ENCODE peak calls at places on chromosomes 3 and 15, in four cellular contexts. One of them, this sample, is unnamed.

GRCh38 chr15:71781179-71781964 is 29.0 kb upstream of the NR2E3 start:
- DNase-seq in H1: no peak
- DNase-seq in GM12878: peak
- DNase-seq in HepG2: no peak
- DNase-seq in this sample: no peak

GRCh38 chr3:125556314-125556713 is 36.3 kb upstream of the SNX4 start:
- DNase-seq in H1: no peak
- DNase-seq in GM12878: no peak
- DNase-seq in HepG2: no peak
- DNase-seq in this sample: no peak

GRCh38 chr15:38130739-38131498 is 121.7 kb upstream of the SPRED1 start:
- DNase-seq in H1: no peak
- DNase-seq in GM12878: peak
- DNase-seq in HepG2: no peak
- DNase-seq in this sample: no peak

GRCh38 chr3:197711973-197712707 is 24.6 kb downstream of the RUBCN start:
- DNase-seq in H1: peak
- DNase-seq in GM12878: peak
- DNase-seq in HepG2: peak
- DNase-seq in this sample: peak

GRCh38 chr3:133891662-133892389 is 3.9 kb downstream of the RAB6B start:
- DNase-seq in H1: no peak
- DNase-seq in GM12878: no peak
- DNase-seq in HepG2: no peak
- DNase-seq in this sample: no peak

GRCh38 chr3:15436246-15436645 is 8.8 kb downstream of the EAF1 start:
- DNase-seq in H1: no peak
- DNase-seq in GM12878: no peak
- DNase-seq in HepG2: no peak
- DNase-seq in this sample: no peak

GRCh38 chr15:66951976-66952375 is 113.4 kb upstream of the SMAD3 start:
- DNase-seq in H1: no peak
- DNase-seq in GM12878: no peak
- DNase-seq in HepG2: no peak
- DNase-seq in this sample: no peak

GRCh38 chr3:159252772-159253384 is 451.0 kb downstream of the MFSD1 start:
- DNase-seq in H1: no peak
- DNase-seq in GM12878: peak
- DNase-seq in HepG2: peak
- DNase-seq in this sample: peak

GRCh38 chr15:70936326-70936725 is 43.7 kb downstream of the LRRC49 start:
- DNase-seq in H1: no peak
- DNase-seq in GM12878: no peak
- DNase-seq in HepG2: no peak
- DNase-seq in this sample: no peak

GRCh38 chr3:4597204-4597985 is 104.2 kb downstream of the ITPR1 start:
- DNase-seq in H1: no peak
- DNase-seq in GM12878: no peak
- DNase-seq in HepG2: no peak
- DNase-seq in this sample: no peak

GRCh38 chr15:31605467-31605931 is 278.9 kb downstream of the KLF13 start:
- DNase-seq in H1: no peak
- DNase-seq in GM12878: no peak
- DNase-seq in HepG2: no peak
- DNase-seq in this sample: no peak

GRCh38 chr3:159787191-159787590 is 201.4 kb upstream of the IL12A start:
- DNase-seq in H1: no peak
- DNase-seq in GM12878: no peak
- DNase-seq in HepG2: peak
- DNase-seq in this sample: no peak

GRCh38 chr15:46344115-46344749 is 709.4 kb downstream of the SQOR start:
- DNase-seq in H1: no peak
- DNase-seq in GM12878: no peak
- DNase-seq in HepG2: no peak
- DNase-seq in this sample: no peak

GRCh38 chr3:15299036-15299435 is 33.4 kb downstream of the SH3BP5 start:
- DNase-seq in H1: no peak
- DNase-seq in GM12878: no peak
- DNase-seq in HepG2: no peak
- DNase-seq in this sample: peak

GRCh38 chr3:46979958-46980497 is 562 bp downstream of the NBEAL2 start:
- DNase-seq in H1: no peak
- DNase-seq in GM12878: no peak
- DNase-seq in HepG2: no peak
- DNase-seq in this sample: no peak

GRCh38 chr3:87634426-87634825 is 358.0 kb upstream of the POU1F1 start:
- DNase-seq in H1: no peak
- DNase-seq in GM12878: no peak
- DNase-seq in HepG2: no peak
- DNase-seq in this sample: no peak

GRCh38 chr3:30962493-30962892 is 68.0 kb upstream of the GADL1 start:
- DNase-seq in H1: no peak
- DNase-seq in GM12878: no peak
- DNase-seq in HepG2: no peak
- DNase-seq in this sample: no peak

GRCh38 chr15:96046620-96047240 is 283.8 kb upstream of the NR2F2 start:
- DNase-seq in H1: no peak
- DNase-seq in GM12878: no peak
- DNase-seq in HepG2: no peak
- DNase-seq in this sample: no peak

GRCh38 chr3:128903501-128903900 is 24.1 kb downstream of the ACAD9 start:
- DNase-seq in H1: no peak
- DNase-seq in GM12878: no peak
- DNase-seq in HepG2: no peak
- DNase-seq in this sample: no peak

GRCh38 chr3:59127071-59127470 is 77.2 kb upstream of the CFAP20DC start:
- DNase-seq in H1: no peak
- DNase-seq in GM12878: no peak
- DNase-seq in HepG2: no peak
- DNase-seq in this sample: no peak

GRCh38 chr3:32313723-32314473 is 75.4 kb downstream of the CMTM8 start:
- DNase-seq in H1: no peak
- DNase-seq in GM12878: no peak
- DNase-seq in HepG2: no peak
- DNase-seq in this sample: no peak

GRCh38 chr3:160531311-160531710 is 34.1 kb downstream of the KPNA4 start:
- DNase-seq in H1: no peak
- DNase-seq in GM12878: no peak
- DNase-seq in HepG2: no peak
- DNase-seq in this sample: no peak

GRCh38 chr15:42085236-42085605 is 9.1 kb downstream of the PLA2G4D start:
- DNase-seq in H1: no peak
- DNase-seq in GM12878: no peak
- DNase-seq in HepG2: no peak
- DNase-seq in this sample: no peak

GRCh38 chr3:102053375-102053989 is 204.2 kb downstream of the NFKBIZ start:
- DNase-seq in H1: no peak
- DNase-seq in GM12878: no peak
- DNase-seq in HepG2: no peak
- DNase-seq in this sample: no peak

GRCh38 chr3:146781059-146781458 is 175.9 kb upstream of the PLSCR5 start:
- DNase-seq in H1: no peak
- DNase-seq in GM12878: no peak
- DNase-seq in HepG2: no peak
- DNase-seq in this sample: no peak

GRCh38 chr15:41286665-41287333 is 45.6 kb downstream of the OIP5 start:
- DNase-seq in H1: no peak
- DNase-seq in GM12878: no peak
- DNase-seq in HepG2: no peak
- DNase-seq in this sample: no peak

GRCh38 chr3:37731895-37732294 is 129.8 kb upstream of the CTDSPL start:
- DNase-seq in H1: no peak
- DNase-seq in GM12878: no peak
- DNase-seq in HepG2: no peak
- DNase-seq in this sample: no peak

GRCh38 chr3:128068156-128068620 is 16.0 kb downstream of the SEC61A1 start:
- DNase-seq in H1: no peak
- DNase-seq in GM12878: no peak
- DNase-seq in HepG2: peak
- DNase-seq in this sample: peak

GRCh38 chr3:40258555-40258954 is 51.0 kb upstream of the EIF1B start:
- DNase-seq in H1: peak
- DNase-seq in GM12878: no peak
- DNase-seq in HepG2: no peak
- DNase-seq in this sample: no peak

GRCh38 chr3:171453175-171453868 is 6.9 kb downstream of the TNIK start:
- DNase-seq in H1: no peak
- DNase-seq in GM12878: no peak
- DNase-seq in HepG2: no peak
- DNase-seq in this sample: peak

GRCh38 chr3:39193391-39193790 is 996 bp upstream of the XIRP1 start:
- DNase-seq in H1: no peak
- DNase-seq in GM12878: no peak
- DNase-seq in HepG2: no peak
- DNase-seq in this sample: no peak

GRCh38 chr3:181619897-181620296 is 91.8 kb upstream of the SOX2 start:
- DNase-seq in H1: no peak
- DNase-seq in GM12878: no peak
- DNase-seq in HepG2: no peak
- DNase-seq in this sample: no peak

GRCh38 chr15:77905301-77905920 is 172.1 kb downstream of the TBC1D2B start:
- DNase-seq in H1: no peak
- DNase-seq in GM12878: no peak
- DNase-seq in HepG2: no peak
- DNase-seq in this sample: no peak

GRCh38 chr3:132536442-132537153 is 60.5 kb upstream of the ACKR4 start:
- DNase-seq in H1: no peak
- DNase-seq in GM12878: no peak
- DNase-seq in HepG2: peak
- DNase-seq in this sample: peak

GRCh38 chr3:32421991-32422859 is 30.6 kb downstream of the CMTM7 start:
- DNase-seq in H1: no peak
- DNase-seq in GM12878: no peak
- DNase-seq in HepG2: no peak
- DNase-seq in this sample: no peak

GRCh38 chr3:15476378-15476777 is 45.1 kb downstream of the COLQ start:
- DNase-seq in H1: no peak
- DNase-seq in GM12878: no peak
- DNase-seq in HepG2: no peak
- DNase-seq in this sample: no peak

GRCh38 chr3:191269289-191270085 is 59.7 kb upstream of the CCDC50 start:
- DNase-seq in H1: no peak
- DNase-seq in GM12878: peak
- DNase-seq in HepG2: no peak
- DNase-seq in this sample: no peak

DNA sequence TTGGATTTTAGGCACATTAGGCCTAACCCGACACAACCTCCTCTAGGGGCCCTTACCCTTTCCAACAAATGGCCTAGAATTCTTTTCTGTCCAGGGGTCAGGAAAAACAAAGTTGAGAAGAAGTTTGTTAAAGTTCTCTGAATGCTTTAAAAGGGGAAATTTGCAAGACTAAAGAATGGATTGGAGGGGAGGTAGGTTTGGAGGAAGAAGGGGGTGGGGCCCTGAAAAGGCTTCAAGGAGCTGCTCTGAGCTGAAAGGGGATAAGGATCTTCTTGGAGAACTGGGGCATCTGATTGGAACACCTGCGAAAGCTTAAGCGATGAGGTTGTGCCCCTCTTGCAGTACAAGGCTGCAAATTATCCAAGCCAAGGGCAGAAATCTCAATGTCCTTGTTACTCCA is 3.9 kb upstream of the SENP2 start:
- DNase-seq in H1: peak
- DNase-seq in GM12878: no peak
- DNase-seq in HepG2: no peak
- DNase-seq in this sample: no peak
- TF ChIP-seq ATF2 in H1: no peak
- TF ChIP-seq ATF2 in GM12878: no peak
- TF ChIP-seq ATF2 in HepG2: no peak
- TF ChIP-seq ATF2 in this sample: no peak

GRCh38 chr3:43770426-43771103 is 79.8 kb downstream of the ABHD5 start:
- DNase-seq in H1: no peak
- DNase-seq in GM12878: no peak
- DNase-seq in HepG2: no peak
- DNase-seq in this sample: peak
- TF ChIP-seq EP300 in H1: no peak
- TF ChIP-seq EP300 in GM12878: no peak
- TF ChIP-seq EP300 in HepG2: no peak
- TF ChIP-seq EP300 in this sample: peak

GRCh38 chr15:68808091-68808490 is 12.6 kb downstream of the ANP32A start:
- DNase-seq in H1: no peak
- DNase-seq in GM12878: no peak
- DNase-seq in HepG2: no peak
- DNase-seq in this sample: no peak

GRCh38 chr15:68807249-68807648 is 13.4 kb downstream of the ANP32A start:
- DNase-seq in H1: no peak
- DNase-seq in GM12878: no peak
- DNase-seq in HepG2: no peak
- DNase-seq in this sample: no peak

GRCh38 chr15:68809517-68809916 is 11.2 kb downstream of the ANP32A start:
- DNase-seq in H1: no peak
- DNase-seq in GM12878: no peak
- DNase-seq in HepG2: no peak
- DNase-seq in this sample: no peak

GRCh38 chr15:68808770-68809169 is 11.9 kb downstream of the ANP32A start:
- DNase-seq in H1: no peak
- DNase-seq in GM12878: no peak
- DNase-seq in HepG2: no peak
- DNase-seq in this sample: no peak

DNA sequence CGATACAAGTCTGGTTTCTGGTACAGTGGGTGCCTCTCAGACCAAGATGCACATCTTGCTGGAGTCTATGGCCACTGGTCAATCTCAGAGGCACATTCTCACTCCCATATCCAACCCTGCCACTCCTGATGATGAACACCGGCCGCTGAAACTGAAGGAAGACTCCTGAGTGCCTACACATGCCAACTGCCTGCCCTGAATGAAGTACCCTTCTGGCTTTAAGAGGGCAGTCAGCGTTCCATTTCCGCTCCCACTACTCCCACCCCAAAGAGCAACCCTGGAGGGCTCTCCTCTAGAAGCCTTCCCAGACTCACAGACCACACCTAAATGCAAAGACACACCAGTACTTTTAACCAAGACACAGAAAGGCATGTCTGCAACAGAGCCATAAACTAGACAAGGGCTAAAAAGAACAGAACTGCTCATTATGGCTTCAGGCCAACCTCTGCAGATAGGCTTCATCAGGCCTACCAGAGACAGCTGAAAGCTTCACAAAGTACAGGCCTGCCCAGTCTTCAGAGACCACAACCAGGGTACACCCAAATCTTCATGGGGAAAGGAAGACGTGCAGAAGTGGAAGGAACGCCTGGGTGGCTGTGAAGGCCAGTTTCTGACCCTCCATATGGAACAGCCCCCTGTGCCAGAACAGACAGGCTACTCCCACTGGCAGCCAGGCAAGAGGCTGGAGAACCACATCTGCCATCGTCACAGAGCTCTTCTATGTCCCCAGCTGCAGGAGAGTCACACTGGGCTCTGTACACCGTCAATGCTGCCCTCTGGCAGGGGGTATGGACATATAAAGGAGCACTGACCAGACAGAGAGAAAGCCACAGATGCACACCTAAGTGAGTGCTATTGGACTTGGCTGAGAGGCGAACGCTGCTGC is 14.2 kb downstream of the ANP32A start:
- DNase-seq in H1: no peak
- DNase-seq in GM12878: no peak
- DNase-seq in HepG2: no peak
- DNase-seq in this sample: no peak
- TF ChIP-seq ATF2 in H1: no peak
- TF ChIP-seq ATF2 in GM12878: no peak
- TF ChIP-seq ATF2 in HepG2: no peak
- TF ChIP-seq ATF2 in this sample: no peak

GRCh38 chr3:129917423-129918007 is 24.0 kb upstream of the TMCC1 start:
- DNase-seq in H1: no peak
- DNase-seq in GM12878: no peak
- DNase-seq in HepG2: no peak
- DNase-seq in this sample: no peak
- TF ChIP-seq EP300 in H1: no peak
- TF ChIP-seq EP300 in GM12878: no peak
- TF ChIP-seq EP300 in HepG2: no peak
- TF ChIP-seq EP300 in this sample: no peak

This sample was measured in K562.